ENCODE peak calls at places on chromosomes 5 and 9, in five cellular contexts. H is HCT116, Q is SK-N-SH, P is HepG2, R is K562. B is an unnamed sample.

GRCh38 chr5:113214606-113215323 is 220.0 kb downstream of the TSSK1B start:
- DNase-seq in H (no peak), Q (no peak), P (no peak), R (no peak), B (no peak)

GRCh38 chr5:141681695-141682641 is at the start of gene ARAP3:
- DNase-seq in H (peak), Q (peak), P (peak), R (peak), B (peak)

GRCh38 chr9:125854553-125855275 is 107.5 kb downstream of the PBX3 start:
- DNase-seq in H (no peak), Q (no peak), P (no peak), R (no peak), B (no peak)

GRCh38 chr5:42870882-42871418 is 59.3 kb upstream of the SELENOP start:
- DNase-seq in H (no peak), Q (no peak), P (no peak), R (peak), B (no peak)

GRCh38 chr5:18745988-18746615 is 1111.8 kb downstream of the TAF11L14 start:
- DNase-seq in H (no peak), Q (peak), P (peak), R (peak), B (peak)

GRCh38 chr5:5017827-5018559 is 122.1 kb upstream of the ADAMTS16 start:
- DNase-seq in H (no peak), Q (no peak), P (no peak), R (no peak), B (no peak)

GRCh38 chr5:74767579-74767913 is 497 bp downstream of the NSA2 start:
- DNase-seq in H (peak), Q (no peak), P (peak), R (peak), B (peak)

GRCh38 chr5:72871358-72872024 is 55.0 kb downstream of the TNPO1 start:
- DNase-seq in H (no peak), Q (no peak), P (no peak), R (no peak), B (no peak)

GRCh38 chr9:89436963-89437625 is 60.8 kb downstream of the SEMA4D start:
- DNase-seq in H (no peak), Q (no peak), P (no peak), R (no peak), B (peak)

GRCh38 chr5:178247481-178248456 is 15.2 kb upstream of the PHYKPL start:
- DNase-seq in H (no peak), Q (peak), P (no peak), R (no peak), B (no peak)

GRCh38 chr9:112764344-112764743 is 13.8 kb downstream of the SNX30 start:
- DNase-seq in H (no peak), Q (no peak), P (peak), R (peak), B (peak)

GRCh38 chr9:129610473-129611301 is 10.2 kb downstream of the C9orf50 start:
- DNase-seq in H (no peak), Q (peak), P (peak), R (peak), B (peak)

GRCh38 chr5:65013141-65013540 is 244.4 kb downstream of the CWC27 start:
- DNase-seq in H (no peak), Q (no peak), P (no peak), R (no peak), B (no peak)

GRCh38 chr5:6849569-6849968 is 136.3 kb downstream of the TENT4A start:
- DNase-seq in H (no peak), Q (no peak), P (no peak), R (no peak), B (no peak)

GRCh38 chr5:137842296-137842695 is 25.4 kb upstream of the MYOT start:
- DNase-seq in H (no peak), Q (no peak), P (no peak), R (no peak), B (no peak)

GRCh38 chr5:110751902-110752762 is 13.3 kb downstream of the SLC25A46 start:
- DNase-seq in H (no peak), Q (no peak), P (no peak), R (no peak), B (no peak)
- TF ChIP-seq JUND in H (no peak), Q (no peak), P (no peak), R (no peak), B (no peak)

DNA sequence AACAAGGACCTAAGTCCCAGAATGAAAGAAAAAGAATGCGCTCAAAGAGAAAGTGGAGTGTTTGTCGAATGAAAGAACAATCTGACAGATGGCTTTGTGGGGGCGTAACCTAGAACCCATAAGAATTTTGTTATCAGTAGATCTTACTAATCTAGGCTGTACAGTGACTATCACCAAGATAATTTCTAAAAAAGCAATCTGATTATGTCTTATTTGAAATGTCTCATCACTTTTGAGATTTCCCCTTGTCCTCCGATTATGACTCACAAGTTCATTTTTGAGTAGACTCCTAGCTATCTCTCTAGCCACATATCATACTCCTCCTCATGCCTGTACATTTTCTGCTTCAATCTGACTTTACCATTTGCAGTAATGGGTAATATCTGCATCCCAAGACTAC is 135.6 kb upstream of the SMARCA2 start:
- DNase-seq in H (no peak), Q (no peak), P (no peak), R (no peak), B (no peak)
- TF ChIP-seq JUND in H (no peak), Q (no peak), P (no peak), R (no peak), B (no peak)

DNA sequence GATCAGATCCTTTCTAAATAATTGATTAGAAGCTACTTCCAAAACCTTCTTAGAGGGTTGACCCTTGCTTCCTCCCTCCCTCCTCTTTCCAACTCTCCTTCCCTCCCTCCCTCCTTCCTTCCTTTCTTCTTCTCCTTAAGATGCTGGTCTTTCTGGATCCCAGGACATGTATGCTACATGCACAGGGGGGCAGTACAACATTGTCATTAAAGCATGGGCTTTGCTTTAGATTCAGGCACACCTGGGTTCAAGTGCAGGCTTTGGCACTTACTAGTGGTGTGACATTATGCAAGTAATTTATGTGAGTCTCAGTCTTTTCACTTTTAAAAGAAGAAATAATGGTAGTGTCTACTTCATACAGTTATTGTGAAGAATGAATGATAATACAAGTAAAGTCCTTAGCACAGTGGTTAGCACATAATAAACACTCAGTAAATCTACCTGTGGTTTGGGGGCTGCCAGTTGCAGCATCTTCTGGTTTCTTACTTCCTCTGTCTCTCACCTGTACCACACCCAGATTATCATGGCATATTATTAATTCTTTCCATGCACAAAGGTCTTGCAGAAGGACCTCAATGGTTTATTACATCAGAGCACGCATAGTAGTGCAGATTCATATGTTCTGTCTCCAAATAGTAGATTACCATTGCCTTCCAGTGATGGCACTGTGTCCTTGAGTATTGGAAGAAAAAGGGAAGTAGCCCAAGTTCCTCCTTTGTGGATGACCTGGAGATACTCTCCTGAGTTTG is 154.1 kb downstream of the ARHGAP26 start:
- DNase-seq in H (no peak), Q (no peak), P (no peak), R (no peak), B (peak)
- TF ChIP-seq JUND in H (no peak), Q (no peak), P (no peak), R (no peak), B (no peak)

DNA sequence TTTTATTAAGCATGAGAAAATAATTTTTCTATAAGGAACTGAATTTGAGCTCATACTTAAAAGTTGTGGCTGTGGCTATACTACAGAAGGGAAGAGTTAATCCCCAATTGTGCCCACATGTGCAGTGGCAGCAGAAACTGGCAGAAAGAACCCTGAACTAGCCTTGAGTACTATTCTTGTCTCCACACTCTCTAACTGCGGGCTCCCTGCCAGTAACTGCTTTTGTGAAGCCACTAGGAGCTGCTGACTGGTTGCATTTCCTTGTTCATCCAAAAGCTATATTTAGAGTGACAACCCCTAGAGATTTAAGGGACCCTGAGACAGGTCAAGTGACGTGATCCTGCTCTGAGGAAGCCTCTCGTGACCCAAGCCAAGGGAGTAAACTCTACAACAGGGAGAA is 238.6 kb downstream of the ELAVL2 start:
- DNase-seq in H (no peak), Q (no peak), P (no peak), R (no peak), B (no peak)
- TF ChIP-seq JUND in H (no peak), Q (no peak), P (no peak), R (no peak), B (no peak)

DNA sequence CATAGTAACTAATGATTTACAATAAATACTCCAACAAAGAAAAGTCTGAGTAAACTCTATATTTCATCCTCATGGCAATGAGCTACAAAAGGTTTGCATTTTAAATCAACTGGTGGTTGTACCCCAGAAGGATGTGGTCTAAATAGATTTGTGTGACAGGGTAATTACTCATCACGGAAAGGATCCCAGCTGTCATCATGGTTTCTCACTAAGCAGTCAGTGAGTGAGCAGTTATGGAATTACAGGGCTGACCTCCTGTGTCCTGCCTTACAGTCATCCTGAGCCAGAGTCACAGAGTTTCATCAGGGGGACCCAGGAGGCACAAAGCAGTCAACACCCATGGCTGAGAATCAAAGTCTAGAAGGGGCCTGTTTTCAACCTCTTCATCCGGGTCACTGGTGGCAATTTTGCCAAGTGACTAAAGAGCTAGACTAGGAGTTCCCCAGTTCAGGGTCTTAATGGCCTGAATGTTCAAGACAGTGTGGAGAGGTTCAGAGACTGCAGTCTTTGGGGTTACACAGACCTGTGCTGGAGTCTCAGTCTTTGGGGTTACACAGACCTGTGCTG is 210.7 kb upstream of the SLC24A2 start:
- DNase-seq in H (peak), Q (no peak), P (no peak), R (no peak), B (no peak)
- TF ChIP-seq JUND in H (peak), Q (peak), P (no peak), R (no peak), B (no peak)

GRCh38 chr5:58459276-58459859 is 518 bp downstream of the PLK2 start:
- DNase-seq in H (no peak), Q (no peak), P (peak), R (no peak), B (no peak)
- TF ChIP-seq JUND in H (no peak), Q (peak), P (no peak), R (no peak), B (no peak)

DNA sequence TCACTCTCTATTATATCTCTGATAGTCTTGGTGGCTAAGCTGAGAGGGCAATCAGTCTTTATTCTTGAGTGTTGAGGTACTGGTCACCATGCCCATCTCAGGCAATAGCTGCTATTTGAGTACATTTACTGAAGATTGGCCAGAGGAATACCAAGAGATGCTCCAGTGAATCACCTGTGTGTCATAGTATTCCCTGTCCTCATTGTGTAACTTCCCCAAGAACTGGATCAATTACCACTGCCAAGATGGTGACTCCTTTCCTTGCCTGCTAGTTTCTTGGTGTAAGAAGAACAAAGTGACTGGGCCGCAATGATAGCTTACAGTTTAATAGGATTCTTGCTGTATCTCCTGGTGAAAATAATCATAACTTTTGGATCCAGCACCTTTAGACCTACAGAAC is 418.7 kb upstream of the KIF2A start:
- DNase-seq in H (no peak), Q (no peak), P (no peak), R (no peak), B (no peak)
- TF ChIP-seq JUND in H (no peak), Q (no peak), P (no peak), R (no peak), B (no peak)

DNA sequence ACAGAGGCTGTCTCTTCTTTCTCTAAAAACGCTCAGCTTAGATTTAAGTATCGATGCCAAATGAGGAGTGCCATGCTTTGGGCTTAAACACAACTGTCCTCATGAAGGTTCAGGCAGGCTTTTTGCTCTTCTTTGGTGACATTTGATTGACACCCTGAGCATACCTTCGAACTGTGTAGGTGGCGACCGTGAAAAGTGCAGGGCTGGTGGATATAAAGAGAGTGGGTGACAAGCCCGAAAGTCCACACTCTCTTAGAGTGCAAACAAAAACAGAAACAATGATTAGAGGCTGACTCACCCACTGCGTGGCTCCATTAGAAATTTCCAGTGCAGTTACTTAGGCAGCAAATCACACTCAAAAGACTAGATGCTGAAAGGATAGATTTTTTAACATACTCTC is 141.7 kb downstream of the SYK start:
- DNase-seq in H (no peak), Q (no peak), P (no peak), R (no peak), B (no peak)
- TF ChIP-seq JUND in H (no peak), Q (no peak), P (no peak), R (no peak), B (no peak)

GRCh38 chr5:40401281-40401680 is 278.4 kb upstream of the PTGER4 start:
- DNase-seq in H (no peak), Q (no peak), P (no peak), R (no peak), B (no peak)

GRCh38 chr5:40401965-40402364 is 277.8 kb upstream of the PTGER4 start:
- DNase-seq in H (no peak), Q (no peak), P (no peak), R (no peak), B (peak)

GRCh38 chr5:40397976-40398375 is 281.7 kb upstream of the PTGER4 start:
- DNase-seq in H (no peak), Q (no peak), P (no peak), R (no peak), B (no peak)

GRCh38 chr5:40400245-40400644 is 279.5 kb upstream of the PTGER4 start:
- DNase-seq in H (no peak), Q (no peak), P (no peak), R (no peak), B (no peak)

GRCh38 chr5:40399349-40399748 is 280.4 kb upstream of the PTGER4 start:
- DNase-seq in H (no peak), Q (no peak), P (no peak), R (no peak), B (no peak)
- TF ChIP-seq JUND in H (no peak), Q (no peak), P (no peak), R (no peak), B (no peak)

B was measured in T47D.